ENCODE peak calls at places on chromosomes 7 and 10, in nine cellular contexts. B, R, C, O, Q, M, N, P and Z are unnamed samples.

GRCh38 chr7:130673066-130673465 is 4.5 kb upstream of the COPG2 start:
- DNase-seq in B (no peak), R (no peak), C (no peak), O (no peak), Q (no peak), M (no peak), N (peak; percentile 75), P (no peak), Z (no peak)

GRCh38 chr7:126667742-126668366 is 584.9 kb downstream of the GRM8 start:
- DNase-seq in B (no peak), R (no peak), C (no peak), O (no peak), Q (no peak), M (no peak), N (no peak), P (no peak), Z (no peak)

GRCh38 chr10:127937915-127938440 is 31.1 kb downstream of the PTPRE start:
- DNase-seq in B (no peak), R (no peak), C (no peak), O (no peak), Q (no peak), M (no peak), N (no peak), P (no peak), Z (no peak)

GRCh38 chr10:117663750-117664149 is 121.2 kb downstream of the EMX2 start:
- DNase-seq in B (no peak), R (peak; percentile 67), C (no peak), O (no peak), Q (no peak), M (no peak), N (peak; percentile 98), P (no peak), Z (no peak)

GRCh38 chr10:43859016-43859525 is 210.4 kb upstream of the ZNF32 start:
- DNase-seq in B (no peak), R (no peak), C (no peak), O (no peak), Q (no peak), M (no peak), N (no peak), P (no peak), Z (no peak)

GRCh38 chr10:29248987-29249386 is 39.9 kb upstream of the LYZL1 start:
- DNase-seq in B (no peak), R (no peak), C (no peak), O (no peak), Q (no peak), M (no peak), N (no peak), P (no peak), Z (no peak)

GRCh38 chr10:96421995-96422394 is 63.2 kb upstream of the OPALIN start:
- DNase-seq in B (no peak), R (no peak), C (no peak), O (no peak), Q (no peak), M (no peak), N (no peak), P (no peak), Z (no peak)

GRCh38 chr7:127114739-127115265 is 137.9 kb downstream of the GRM8 start:
- DNase-seq in B (no peak), R (no peak), C (no peak), O (no peak), Q (no peak), M (no peak), N (no peak), P (no peak), Z (no peak)

GRCh38 chr7:83655951-83656556 is 7.1 kb upstream of the SEMA3E start:
- DNase-seq in B (no peak), R (peak; percentile 67), C (no peak), O (peak; percentile 28), Q (no peak), M (no peak), N (peak; percentile 52), P (no peak), Z (no peak)

GRCh38 chr10:33416209-33416608 is 81.7 kb upstream of the NRP1 start:
- DNase-seq in B (no peak), R (no peak), C (no peak), O (no peak), Q (no peak), M (no peak), N (no peak), P (no peak), Z (no peak)

GRCh38 chr7:73734619-73735525 is 3.7 kb downstream of the ABHD11 start:
- DNase-seq in B (peak; percentile 80), R (peak; percentile 94), C (peak; percentile 95), O (peak; percentile 23), Q (peak; percentile 64), M (peak; percentile 68), N (peak; percentile 90), P (peak; percentile 92), Z (peak; percentile 73)

GRCh38 chr10:133206311-133207040 is 23.5 kb upstream of the UTF1 start:
- DNase-seq in B (no peak), R (no peak), C (no peak), O (no peak), Q (no peak), M (no peak), N (no peak), P (no peak), Z (no peak)

GRCh38 chr10:103445767-103446567 is 6.2 kb downstream of the CALHM2 start:
- DNase-seq in B (no peak), R (no peak), C (peak; percentile 53), O (no peak), Q (no peak), M (no peak), N (peak; percentile 88), P (no peak), Z (no peak)

GRCh38 chr7:107966701-107967100 is 36.3 kb downstream of the LAMB1 start:
- DNase-seq in B (no peak), R (peak; percentile 89), C (no peak), O (peak; percentile 40), Q (no peak), M (no peak), N (peak; percentile 96), P (no peak), Z (no peak)

GRCh38 chr10:4344544-4344994 is 481.4 kb upstream of the AKR1E2 start:
- DNase-seq in B (no peak), R (peak; percentile 90), C (peak; percentile 33), O (peak; percentile 99), Q (no peak), M (no peak), N (peak; percentile 100), P (peak; percentile 78), Z (no peak)

GRCh38 chr7:35695628-35695888 is 623 bp upstream of the HERPUD2 start:
- DNase-seq in B (no peak), R (peak; percentile 13), C (no peak), O (no peak), Q (no peak), M (no peak), N (no peak), P (no peak), Z (no peak)

GRCh38 chr7:155298288-155298833 is 683 bp downstream of the INSIG1 start:
- DNase-seq in B (peak; percentile 18), R (no peak), C (no peak), O (no peak), Q (peak; percentile 14), M (no peak), N (peak; percentile 18), P (no peak), Z (peak; percentile 56)

GRCh38 chr7:140541513-140542192 is 62.3 kb upstream of the MKRN1 start:
- DNase-seq in B (no peak), R (peak; percentile 87), C (peak; percentile 68), O (peak; percentile 79), Q (no peak), M (no peak), N (peak; percentile 88), P (no peak), Z (no peak)

GRCh38 chr10:930415-931325 is 835 bp downstream of the LARP4B start:
- DNase-seq in B (no peak), R (peak; percentile 20), C (peak; percentile 67), O (peak; percentile 13), Q (no peak), M (no peak), N (peak; percentile 51), P (peak; percentile 47), Z (peak; percentile 52)

GRCh38 chr7:6153646-6154541 is 118.5 kb downstream of the CYTH3 start:
- DNase-seq in B (no peak), R (no peak), C (no peak), O (no peak), Q (no peak), M (no peak), N (no peak), P (no peak), Z (no peak)

GRCh38 chr7:121745856-121746255 is 127.1 kb upstream of the PTPRZ1 start:
- DNase-seq in B (no peak), R (no peak), C (no peak), O (no peak), Q (no peak), M (no peak), N (no peak), P (no peak), Z (no peak)

GRCh38 chr10:95656291-95657164 is at the start of gene ALDH18A1:
- DNase-seq in B (peak; percentile 87), R (peak; percentile 83), C (peak; percentile 93), O (peak; percentile 71), Q (peak; percentile 85), M (peak; percentile 88), N (peak; percentile 88), P (peak; percentile 92), Z (peak; percentile 94)

GRCh38 chr7:155850001-155850436 is 37.8 kb upstream of the SHH start:
- DNase-seq in B (no peak), R (no peak), C (no peak), O (no peak), Q (no peak), M (no peak), N (no peak), P (no peak), Z (no peak)

GRCh38 chr10:77391605-77392235 is 245.9 kb downstream of the KCNMA1 start:
- DNase-seq in B (no peak), R (peak; percentile 100), C (peak; percentile 67), O (peak; percentile 84), Q (no peak), M (no peak), N (peak; percentile 87), P (peak; percentile 73), Z (no peak)

GRCh38 chr7:45162311-45162845 is 4.8 kb downstream of the RAMP3 start:
- DNase-seq in B (no peak), R (no peak), C (no peak), O (no peak), Q (no peak), M (no peak), N (no peak), P (no peak), Z (no peak)

GRCh38 chr7:149279111-149279743 is 17.2 kb downstream of the ZNF783 start:
- DNase-seq in B (no peak), R (no peak), C (no peak), O (no peak), Q (no peak), M (no peak), N (no peak), P (no peak), Z (no peak)

GRCh38 chr10:35133586-35133985 is 6.9 kb downstream of the CREM start:
- DNase-seq in B (no peak), R (no peak), C (no peak), O (no peak), Q (no peak), M (no peak), N (no peak), P (no peak), Z (no peak)

GRCh38 chr10:133358162-133358919 is 522 bp upstream of the FUOM start:
- DNase-seq in B (no peak), R (no peak), C (no peak), O (no peak), Q (no peak), M (no peak), N (peak; percentile 43), P (peak; percentile 53), Z (no peak)

GRCh38 chr10:13066527-13066926 is 33.4 kb upstream of the OPTN start:
- DNase-seq in B (no peak), R (no peak), C (no peak), O (no peak), Q (no peak), M (no peak), N (no peak), P (no peak), Z (no peak)

GRCh38 chr10:17452060-17452894 is 2.1 kb downstream of the ST8SIA6 start:
- DNase-seq in B (no peak), R (no peak), C (no peak), O (no peak), Q (no peak), M (no peak), N (no peak), P (no peak), Z (no peak)

GRCh38 chr10:78292987-78293865 is 259.6 kb downstream of the RPS24 start:
- DNase-seq in B (no peak), R (no peak), C (no peak), O (no peak), Q (no peak), M (no peak), N (no peak), P (no peak), Z (no peak)